ENCODE peak calls at places on chromosomes 12 and 14, in four cellular contexts. I, H, C and M are unnamed samples.
A peak's percentile ranks its signal among the peaks of the same experiment; 100 is the strongest.

GRCh38 chr14:95267306-95267705 is 52.4 kb downstream of the CLMN start:
- DNase-seq in I (no peak), H (no peak), C (no peak), M (no peak)

GRCh38 chr14:72049462-72049861 is 117.2 kb downstream of the RGS6 start:
- DNase-seq in I (peak; percentile 4), H (no peak), C (no peak), M (no peak)

GRCh38 chr14:54691525-54692260 is 124.8 kb downstream of the SAMD4A start:
- DNase-seq in I (peak; percentile 97), H (peak; percentile 39), C (peak; percentile 7), M (peak; percentile 19)

GRCh38 chr14:32601908-32602307 is 272.8 kb downstream of the AKAP6 start:
- DNase-seq in I (no peak), H (no peak), C (no peak), M (no peak)

GRCh38 chr14:35391388-35391710 is 13.2 kb downstream of the NFKBIA start:
- DNase-seq in I (no peak), H (no peak), C (no peak), M (no peak)

GRCh38 chr12:44503329-44503728 is 372.8 kb downstream of the NELL2 start:
- DNase-seq in I (peak; percentile 50), H (no peak), C (no peak), M (no peak)

GRCh38 chr14:69979882-69980281 is 100.7 kb downstream of the SMOC1 start:
- DNase-seq in I (no peak), H (no peak), C (no peak), M (no peak)

GRCh38 chr12:52007158-52007921 is 594 bp downstream of the TAMALIN start:
- DNase-seq in I (no peak), H (no peak), C (peak; percentile 39), M (peak; percentile 46)

GRCh38 chr12:86666311-86666710 is 410.1 kb upstream of the MGAT4C start:
- DNase-seq in I (no peak), H (no peak), C (no peak), M (no peak)

GRCh38 chr14:68466491-68466977 is 326.3 kb downstream of the ZFP36L1 start:
- DNase-seq in I (peak; percentile 96), H (no peak), C (no peak), M (no peak)

GRCh38 chr12:130571089-130571488 is 145.0 kb downstream of the RIMBP2 start:
- DNase-seq in I (no peak), H (no peak), C (no peak), M (no peak)

GRCh38 chr12:130574402-130574801 is 141.7 kb downstream of the RIMBP2 start:
- DNase-seq in I (no peak), H (no peak), C (no peak), M (no peak)

GRCh38 chr12:130573235-130573634 is 142.9 kb downstream of the RIMBP2 start:
- DNase-seq in I (no peak), H (no peak), C (no peak), M (no peak)

GRCh38 chr12:130572553-130572952 is 143.5 kb downstream of the RIMBP2 start:
- DNase-seq in I (no peak), H (no peak), C (no peak), M (no peak)

DNA sequence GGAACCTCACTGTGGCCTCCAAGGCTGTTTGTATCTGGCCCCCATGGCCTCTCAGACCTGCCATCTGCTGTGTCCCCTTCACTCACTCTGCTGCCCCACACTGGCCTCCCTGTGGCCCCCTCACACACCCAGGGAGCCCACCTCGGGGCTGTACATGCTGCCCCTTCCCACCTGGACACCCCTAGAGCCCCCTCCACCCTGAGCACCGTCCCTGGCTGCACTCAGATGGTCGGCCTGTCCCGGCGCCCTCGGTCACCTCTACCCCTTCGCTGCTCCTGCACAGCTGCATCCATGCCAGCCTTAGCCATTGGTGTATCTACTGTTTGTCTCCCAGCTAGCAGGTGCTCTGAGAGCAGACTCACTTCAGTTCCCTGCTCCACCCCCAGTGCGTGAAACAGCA is 144.4 kb downstream of the RIMBP2 start:
- DNase-seq in I (no peak), H (no peak), C (no peak), M (no peak)
- H3K9me3 ChIP-seq in I (no peaks in the 10 kb centered on the region), H (no peaks in the 10 kb centered on the region), C (no peaks in the 10 kb centered on the region), M (no peaks in the 10 kb centered on the region)

GRCh38 chr14:106808458-106808857 is 1282.1 kb downstream of the TMEM121 start:
- DNase-seq in I (no peak), H (no peak), C (no peak), M (no peak)
- H3K9me3 ChIP-seq in I (peaks cover 3% of the 10 kb centered on the region), H (no peaks in the 10 kb centered on the region), C (no peaks in the 10 kb centered on the region), M (no peaks in the 10 kb centered on the region)

GRCh38 chr12:133124674-133125073 is 5.4 kb downstream of the ZNF891 start:
- DNase-seq in I (no peak), H (no peak), C (no peak), M (no peak)

GRCh38 chr12:133130038-133130807 is at the start of the genes ZNF10 and ZNF891:
- DNase-seq in I (peak; percentile 91), H (peak; percentile 79), C (peak; percentile 87), M (peak; percentile 91)

GRCh38 chr12:133130808-133131128 is 341 bp downstream of the ZNF10 start:
- DNase-seq in I (no peak), H (no peak), C (no peak), M (no peak)

GRCh38 chr12:133129368-133130037 is 571 bp downstream of the ZNF891 start:
- DNase-seq in I (peak; percentile 35), H (no peak), C (no peak), M (no peak)
- H3K9me3 ChIP-seq in I (peaks cover 43% of the 10 kb centered on the region), H (no peaks in the 10 kb centered on the region), C (peaks cover 92% of the 10 kb centered on the region), M (peaks cover 27% of the 10 kb centered on the region)

GRCh38 chr12:82209533-82209932 is 148.7 kb downstream of the CCDC59 start:
- DNase-seq in I (no peak), H (no peak), C (no peak), M (no peak)
- H3K9me3 ChIP-seq in I (no peaks in the 10 kb centered on the region), H (no peaks in the 10 kb centered on the region), C (no peaks in the 10 kb centered on the region), M (no peaks in the 10 kb centered on the region)

GRCh38 chr14:18660585-18660922 is 59.6 kb downstream of the OR11H12 start:
- DNase-seq in I (no peak), H (no peak), C (no peak), M (no peak)
- H3K9me3 ChIP-seq in I (peaks cover 7% of the 10 kb centered on the region), H (no peaks in the 10 kb centered on the region), C (peaks cover 6% of the 10 kb centered on the region), M (no peaks in the 10 kb centered on the region)